ENCODE peak calls at places on chromosome 12, in six cellular contexts. P is H9; C is prostate gland; J is effector memory CD4-positive, alpha-beta T cell; N is substantia nigra; H is SK-N-MC. O is an unnamed sample.

GRCh38 chr12:49667319-49668090 is 39.7 kb downstream of the FMNL3 start:
- DNase-seq in P (no peak), C (no peak), J (no peak), N (no peak), H (no peak), O (no peak)

GRCh38 chr12:52805739-52806138 is 8.2 kb downstream of the KRT4 start:
- DNase-seq in P (no peak), C (no peak), J (no peak), N (no peak), H (no peak), O (no peak)

GRCh38 chr12:5441497-5442236 is 9.8 kb downstream of the NTF3 start:
- DNase-seq in P (no peak), C (peak; percentile 43), J (no peak), N (no peak), H (no peak), O (no peak)

GRCh38 chr12:81610955-81611889 is 147.9 kb downstream of the PPFIA2 start:
- DNase-seq in P (peak; percentile 51), C (no peak), J (no peak), N (no peak), H (no peak), O (peak; percentile 22)

GRCh38 chr12:122835693-122836026 is 403 bp downstream of the HIP1R start:
- DNase-seq in P (peak; percentile 41), C (no peak), J (no peak), N (no peak), H (no peak), O (no peak)

GRCh38 chr12:109696485-109697269 is 16.9 kb upstream of the FAM222A start:
- DNase-seq in P (no peak), C (no peak), J (no peak), N (no peak), H (no peak), O (no peak)

GRCh38 chr12:27048822-27049752 is 26.7 kb downstream of the MED21 start:
- DNase-seq in P (no peak), C (no peak), J (no peak), N (no peak), H (peak; percentile 20), O (no peak)

GRCh38 chr12:47818701-47819543 is 781 bp downstream of the HDAC7 start:
- DNase-seq in P (peak; percentile 74), C (no peak), J (no peak), N (peak; percentile 68), H (no peak), O (peak; percentile 56)

GRCh38 chr12:70007687-70008086 is 182.7 kb downstream of the MYRFL start:
- DNase-seq in P (no peak), C (no peak), J (no peak), N (no peak), H (no peak), O (no peak)

GRCh38 chr12:10641735-10642500 is 28.5 kb upstream of the MAGOHB start:
- DNase-seq in P (no peak), C (no peak), J (no peak), N (no peak), H (no peak), O (no peak)

GRCh38 chr12:100311317-100311716 is 44.3 kb downstream of the SCYL2 start:
- DNase-seq in P (no peak), C (no peak), J (no peak), N (no peak), H (no peak), O (no peak)

GRCh38 chr12:109722022-109722752 is 8.6 kb downstream of the FAM222A start:
- DNase-seq in P (no peak), C (no peak), J (no peak), N (no peak), H (no peak), O (no peak)

GRCh38 chr12:45763381-45763780 is 33.9 kb downstream of the ARID2 start:
- DNase-seq in P (no peak), C (no peak), J (no peak), N (no peak), H (no peak), O (no peak)

GRCh38 chr12:67099858-67100257 is 169.3 kb upstream of the CAND1 start:
- DNase-seq in P (no peak), C (no peak), J (no peak), N (no peak), H (no peak), O (no peak)

GRCh38 chr12:42756841-42757661 is 167.5 kb upstream of the PRICKLE1 start:
- DNase-seq in P (peak; percentile 95), C (no peak), J (no peak), N (no peak), H (no peak), O (no peak)

GRCh38 chr12:5873341-5873919 is 71.6 kb downstream of the ANO2 start:
- DNase-seq in P (peak; percentile 65), C (no peak), J (no peak), N (no peak), H (no peak), O (no peak)

GRCh38 chr12:113093409-113094101 is 37.0 kb downstream of the DTX1 start:
- DNase-seq in P (no peak), C (no peak), J (no peak), N (no peak), H (no peak), O (no peak)

GRCh38 chr12:132319359-132319950 is 9.9 kb downstream of the GALNT9 start:
- DNase-seq in P (no peak), C (no peak), J (no peak), N (no peak), H (no peak), O (no peak)

GRCh38 chr12:117125769-117126168 is 26.6 kb upstream of the TESC start:
- DNase-seq in P (no peak), C (no peak), J (no peak), N (no peak), H (no peak), O (no peak)

GRCh38 chr12:128040971-128041370 is 226.0 kb upstream of the TMEM132C start:
- DNase-seq in P (no peak), C (no peak), J (no peak), N (no peak), H (no peak), O (no peak)

GRCh38 chr12:24711056-24711455 is 237.8 kb downstream of the BCAT1 start:
- DNase-seq in P (no peak), C (no peak), J (no peak), N (no peak), H (no peak), O (no peak)

GRCh38 chr12:47889040-47889439 is 15.8 kb downstream of the VDR start:
- DNase-seq in P (no peak), C (no peak), J (no peak), N (no peak), H (no peak), O (no peak)

GRCh38 chr12:116130431-116130830 is 147.1 kb downstream of the MED13L start:
- DNase-seq in P (no peak), C (no peak), J (no peak), N (no peak), H (no peak), O (no peak)

GRCh38 chr12:100826323-100826722 is 31.7 kb downstream of the ANO4 start:
- DNase-seq in P (peak; percentile 55), C (peak; percentile 24), J (no peak), N (peak; percentile 28), H (peak; percentile 16), O (no peak)

GRCh38 chr12:75892779-75893408 is 138.7 kb downstream of the PHLDA1 start:
- DNase-seq in P (no peak), C (no peak), J (no peak), N (no peak), H (no peak), O (no peak)

GRCh38 chr12:18750087-18750486 is 12.2 kb downstream of the CAPZA3 start:
- DNase-seq in P (no peak), C (no peak), J (no peak), N (no peak), H (no peak), O (no peak)

GRCh38 chr12:63440063-63440462 is 228.2 kb downstream of the DPY19L2 start:
- DNase-seq in P (no peak), C (peak; percentile 40), J (no peak), N (no peak), H (no peak), O (no peak)

GRCh38 chr12:130164931-130165330 is 2.7 kb downstream of the FZD10 start:
- DNase-seq in P (peak; percentile 87), C (no peak), J (no peak), N (no peak), H (no peak), O (no peak)

GRCh38 chr12:11693626-11694025 is 44.2 kb downstream of the ETV6 start:
- DNase-seq in P (no peak), C (no peak), J (no peak), N (no peak), H (no peak), O (no peak)

GRCh38 chr12:943051-943450 is 6.4 kb downstream of the RAD52 start:
- DNase-seq in P (no peak), C (no peak), J (no peak), N (no peak), H (no peak), O (no peak)

GRCh38 chr12:57810450-57810849 is 8.1 kb downstream of the AVIL start:
- DNase-seq in P (no peak), C (no peak), J (no peak), N (no peak), H (no peak), O (no peak)

GRCh38 chr12:90065301-90065801 is 356.7 kb upstream of the ATP2B1 start:
- DNase-seq in P (no peak), C (no peak), J (no peak), N (no peak), H (peak; percentile 61), O (peak; percentile 45)
- H3K27ac ChIP-seq in P (no peak overlapping the region), C (no peak overlapping the region), J (no peak overlapping the region), N (no peak overlapping the region), H (no peak overlapping the region), O (peak overlapping the region; percentile 55)

GRCh38 chr12:92029902-92030586 is 115.6 kb downstream of the BTG1 start:
- DNase-seq in P (no peak), C (peak; percentile 15), J (no peak), N (no peak), H (no peak), O (no peak)
- H3K27ac ChIP-seq in P (no peak overlapping the region), C (peak overlapping the region; percentile 80), J (peak overlapping the region; percentile 67), N (no peak overlapping the region), H (no peak overlapping the region), O (no peak overlapping the region)

GRCh38 chr12:121536058-121536928 is 44.5 kb downstream of the KDM2B start:
- DNase-seq in P (peak; percentile 93), C (peak; percentile 62), J (peak; percentile 49), N (peak; percentile 78), H (peak; percentile 37), O (peak; percentile 90)

GRCh38 chr12:121534495-121535148 is 46.2 kb downstream of the KDM2B start:
- DNase-seq in P (peak; percentile 68), C (no peak), J (peak; percentile 73), N (no peak), H (no peak), O (no peak)

GRCh38 chr12:121536929-121537813 is 43.7 kb downstream of the KDM2B start:
- DNase-seq in P (peak; percentile 70), C (peak; percentile 67), J (peak; percentile 50), N (peak; percentile 87), H (no peak), O (peak; percentile 89)

GRCh38 chr12:121533391-121534090 is 47.3 kb downstream of the KDM2B start:
- DNase-seq in P (no peak), C (no peak), J (no peak), N (no peak), H (no peak), O (no peak)

GRCh38 chr12:121535150-121536057 is 45.4 kb downstream of the KDM2B start:
- DNase-seq in P (no peak), C (no peak), J (no peak), N (no peak), H (no peak), O (no peak)
- H3K27ac ChIP-seq in P (no peak overlapping the region), C (no peak overlapping the region), J (peak overlapping the region; percentile 87), N (peak overlapping the region; percentile 49), H (no peak overlapping the region), O (peak overlapping the region; percentile 92)

GRCh38 chr12:20588057-20588456 is 107.1 kb upstream of the SLCO1C1 start:
- DNase-seq in P (no peak), C (no peak), J (no peak), N (peak; percentile 54), H (no peak), O (no peak)
- H3K27ac ChIP-seq in P (no peak overlapping the region), C (no peak overlapping the region), J (no peak overlapping the region), N (peak overlapping the region; percentile 95), H (no peak overlapping the region), O (no peak overlapping the region)